ENCODE peak calls at places on chromosome 15, in eight cellular contexts. One of them, this sample, is unnamed.
A peak's percentile ranks its signal among the peaks of the same experiment; 100 is the strongest.

GRCh38 chr15:68668926-68669600 is 90.3 kb downstream of the CORO2B start:
- DNase-seq in fibroblast of lung: no peak
- DNase-seq in colonic mucosa: no peak
- DNase-seq in Panc1: no peak
- DNase-seq in astrocyte: no peak
- DNase-seq in psoas muscle: no peak
- DNase-seq in IMR-90: no peak
- DNase-seq in GM23248: no peak
- DNase-seq in this sample: no peak

GRCh38 chr15:85750319-85750806 is 44.4 kb downstream of the KLHL25 start:
- DNase-seq in colonic mucosa: peak; percentile 31
- DNase-seq in Panc1: no peak
- DNase-seq in GM23248: peak; percentile 65
- DNase-seq in astrocyte: peak; percentile 64
- DNase-seq in IMR-90: peak; percentile 8
- DNase-seq in fibroblast of lung: peak; percentile 43
- DNase-seq in psoas muscle: peak; percentile 84
- DNase-seq in this sample: no peak

GRCh38 chr15:68526269-68526668 is 52.5 kb upstream of the CORO2B start:
- DNase-seq in fibroblast of lung: peak; percentile 42
- DNase-seq in IMR-90: peak; percentile 72
- DNase-seq in colonic mucosa: no peak
- DNase-seq in GM23248: peak; percentile 89
- DNase-seq in Panc1: no peak
- DNase-seq in psoas muscle: no peak
- DNase-seq in astrocyte: peak; percentile 88
- DNase-seq in this sample: peak; percentile 53

GRCh38 chr15:25707656-25708365 is 155.3 kb downstream of the ATP10A start:
- DNase-seq in fibroblast of lung: no peak
- DNase-seq in colonic mucosa: no peak
- DNase-seq in astrocyte: no peak
- DNase-seq in Panc1: no peak
- DNase-seq in IMR-90: no peak
- DNase-seq in GM23248: no peak
- DNase-seq in psoas muscle: no peak
- DNase-seq in this sample: no peak

GRCh38 chr15:44738340-44738984 is 2.1 kb downstream of the TRIM69 start:
- DNase-seq in fibroblast of lung: peak; percentile 82
- DNase-seq in Panc1: no peak
- DNase-seq in psoas muscle: no peak
- DNase-seq in colonic mucosa: no peak
- DNase-seq in IMR-90: peak; percentile 65
- DNase-seq in GM23248: peak; percentile 60
- DNase-seq in astrocyte: peak; percentile 20
- DNase-seq in this sample: no peak

GRCh38 chr15:92395176-92395521 is 1.5 kb downstream of the ST8SIA2 start:
- DNase-seq in GM23248: no peak
- DNase-seq in Panc1: no peak
- DNase-seq in psoas muscle: no peak
- DNase-seq in fibroblast of lung: no peak
- DNase-seq in astrocyte: no peak
- DNase-seq in colonic mucosa: no peak
- DNase-seq in IMR-90: no peak
- DNase-seq in this sample: no peak

GRCh38 chr15:39934415-39935044 is 615 bp downstream of the EIF2AK4 start:
- DNase-seq in Panc1: no peak
- DNase-seq in GM23248: peak; percentile 55
- DNase-seq in IMR-90: no peak
- DNase-seq in fibroblast of lung: peak; percentile 43
- DNase-seq in colonic mucosa: peak; percentile 27
- DNase-seq in psoas muscle: no peak
- DNase-seq in astrocyte: peak; percentile 23
- DNase-seq in this sample: no peak

GRCh38 chr15:65323071-65323511 is 18.6 kb downstream of the RNU5B-1 start:
- DNase-seq in fibroblast of lung: peak; percentile 32
- DNase-seq in GM23248: no peak
- DNase-seq in colonic mucosa: no peak
- DNase-seq in psoas muscle: peak; percentile 46
- DNase-seq in astrocyte: peak; percentile 22
- DNase-seq in Panc1: no peak
- DNase-seq in IMR-90: peak; percentile 24
- DNase-seq in this sample: no peak

GRCh38 chr15:71654714-71655174 is 155.6 kb upstream of the NR2E3 start:
- DNase-seq in Panc1: no peak
- DNase-seq in fibroblast of lung: no peak
- DNase-seq in colonic mucosa: no peak
- DNase-seq in GM23248: peak; percentile 59
- DNase-seq in IMR-90: no peak
- DNase-seq in psoas muscle: no peak
- DNase-seq in astrocyte: no peak
- DNase-seq in this sample: no peak

GRCh38 chr15:57403007-57403406 is 26.7 kb downstream of the CGNL1 start:
- DNase-seq in colonic mucosa: no peak
- DNase-seq in astrocyte: no peak
- DNase-seq in IMR-90: no peak
- DNase-seq in psoas muscle: no peak
- DNase-seq in fibroblast of lung: no peak
- DNase-seq in GM23248: no peak
- DNase-seq in Panc1: no peak
- DNase-seq in this sample: no peak

GRCh38 chr15:87877114-87877810 is 379.3 kb downstream of the NTRK3 start:
- DNase-seq in colonic mucosa: no peak
- DNase-seq in GM23248: peak; percentile 11
- DNase-seq in psoas muscle: no peak
- DNase-seq in astrocyte: peak; percentile 93
- DNase-seq in IMR-90: peak; percentile 93
- DNase-seq in Panc1: no peak
- DNase-seq in fibroblast of lung: peak; percentile 42
- DNase-seq in this sample: no peak

GRCh38 chr15:93093765-93094164 is 4.8 kb upstream of the RGMA start:
- DNase-seq in colonic mucosa: no peak
- DNase-seq in IMR-90: no peak
- DNase-seq in Panc1: no peak
- DNase-seq in astrocyte: no peak
- DNase-seq in GM23248: no peak
- DNase-seq in fibroblast of lung: no peak
- DNase-seq in psoas muscle: no peak
- DNase-seq in this sample: no peak

GRCh38 chr15:52196891-52197290 is 5.7 kb upstream of the GNB5 start:
- DNase-seq in IMR-90: no peak
- DNase-seq in fibroblast of lung: no peak
- DNase-seq in Panc1: no peak
- DNase-seq in colonic mucosa: no peak
- DNase-seq in astrocyte: no peak
- DNase-seq in psoas muscle: no peak
- DNase-seq in GM23248: no peak
- DNase-seq in this sample: no peak

GRCh38 chr15:39586387-39587171 is 5.7 kb downstream of the THBS1 start:
- DNase-seq in Panc1: no peak
- DNase-seq in psoas muscle: no peak
- DNase-seq in GM23248: peak; percentile 93
- DNase-seq in IMR-90: peak; percentile 83
- DNase-seq in colonic mucosa: no peak
- DNase-seq in astrocyte: peak; percentile 76
- DNase-seq in fibroblast of lung: peak; percentile 70
- DNase-seq in this sample: peak; percentile 85

GRCh38 chr15:73632670-73633058 is 525 bp downstream of the NPTN start:
- DNase-seq in fibroblast of lung: no peak
- DNase-seq in astrocyte: no peak
- DNase-seq in GM23248: no peak
- DNase-seq in Panc1: no peak
- DNase-seq in colonic mucosa: no peak
- DNase-seq in IMR-90: no peak
- DNase-seq in psoas muscle: no peak
- DNase-seq in this sample: no peak

GRCh38 chr15:81400640-81401236 is 26.7 kb upstream of the TMC3 start:
- DNase-seq in psoas muscle: no peak
- DNase-seq in astrocyte: peak; percentile 39
- DNase-seq in IMR-90: peak; percentile 65
- DNase-seq in Panc1: peak; percentile 61
- DNase-seq in GM23248: peak; percentile 62
- DNase-seq in fibroblast of lung: peak; percentile 76
- DNase-seq in colonic mucosa: no peak
- DNase-seq in this sample: peak; percentile 7

GRCh38 chr15:51844747-51845426 is 15.4 kb downstream of the TMOD3 start:
- DNase-seq in fibroblast of lung: no peak
- DNase-seq in GM23248: peak; percentile 33
- DNase-seq in IMR-90: peak; percentile 36
- DNase-seq in astrocyte: no peak
- DNase-seq in colonic mucosa: no peak
- DNase-seq in Panc1: no peak
- DNase-seq in psoas muscle: no peak
- DNase-seq in this sample: no peak

GRCh38 chr15:52103217-52104207 is 9.1 kb downstream of the BCL2L10 start:
- DNase-seq in colonic mucosa: no peak
- DNase-seq in astrocyte: peak; percentile 97
- DNase-seq in Panc1: peak; percentile 84
- DNase-seq in IMR-90: peak; percentile 97
- DNase-seq in GM23248: peak; percentile 98
- DNase-seq in psoas muscle: no peak
- DNase-seq in fibroblast of lung: peak; percentile 95
- DNase-seq in this sample: peak; percentile 78

GRCh38 chr15:46394463-46394862 is 759.6 kb downstream of the SQOR start:
- DNase-seq in GM23248: no peak
- DNase-seq in Panc1: no peak
- DNase-seq in IMR-90: no peak
- DNase-seq in fibroblast of lung: no peak
- DNase-seq in psoas muscle: no peak
- DNase-seq in astrocyte: no peak
- DNase-seq in colonic mucosa: no peak
- DNase-seq in this sample: no peak

DNA sequence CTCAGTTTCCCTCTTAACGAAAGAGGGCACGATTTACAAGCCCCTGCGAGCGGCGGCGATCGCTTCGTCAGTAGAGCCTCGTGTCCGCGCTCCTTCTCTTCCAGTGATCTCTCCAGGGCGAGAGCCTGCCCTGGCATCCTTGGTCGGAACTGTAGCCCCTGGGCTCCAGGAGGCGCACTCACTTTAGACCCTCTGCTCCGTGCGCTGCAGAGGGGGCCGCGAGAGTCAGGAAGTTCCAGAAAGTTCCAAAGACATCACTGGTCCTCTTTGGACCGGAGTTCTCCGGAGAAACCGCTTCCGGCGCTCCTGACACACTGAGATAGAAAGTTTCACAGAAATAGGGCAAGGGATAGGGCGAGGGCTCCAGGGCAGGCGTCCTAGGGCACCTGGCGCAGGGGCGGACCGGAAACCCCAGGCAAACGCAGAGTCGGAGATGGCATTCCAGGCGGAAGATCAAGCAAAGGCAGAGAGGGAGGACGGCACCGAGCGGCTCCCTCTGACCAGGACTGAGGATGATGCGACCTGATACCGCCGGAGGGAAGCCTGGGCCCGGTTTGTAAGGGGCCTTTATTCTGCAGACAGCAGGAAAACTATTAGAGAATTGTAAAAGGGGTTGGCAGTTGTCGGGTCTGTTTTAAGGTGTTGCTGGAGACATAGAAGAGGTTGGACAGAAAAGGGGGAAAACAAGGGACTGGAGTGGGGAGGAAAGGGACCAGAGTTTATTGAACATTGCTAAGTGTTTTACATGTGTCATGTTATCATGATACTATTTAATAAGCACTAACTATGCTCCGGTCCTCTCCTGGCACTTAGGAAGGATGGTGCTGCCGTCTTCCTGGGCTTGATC is 1.3 kb upstream of the CPEB1 start:
- DNase-seq in fibroblast of lung: peak; percentile 16
- DNase-seq in IMR-90: no peak
- DNase-seq in astrocyte: no peak
- DNase-seq in GM23248: peak; percentile 33
- DNase-seq in Panc1: no peak
- DNase-seq in colonic mucosa: no peak
- DNase-seq in psoas muscle: no peak
- DNase-seq in this sample: no peak
- H3K4me3 ChIP-seq in fibroblast of lung: peak overlapping the region; percentile 17
- H3K4me3 ChIP-seq in IMR-90: peak overlapping the region; percentile 63
- H3K4me3 ChIP-seq in astrocyte: peak overlapping the region; percentile 24
- H3K4me3 ChIP-seq in GM23248: peak overlapping the region; percentile 68
- H3K4me3 ChIP-seq in Panc1: peak overlapping the region; percentile 57
- H3K4me3 ChIP-seq in colonic mucosa: peak overlapping the region; percentile 39
- H3K4me3 ChIP-seq in psoas muscle: peak overlapping the region; percentile 72
- H3K4me3 ChIP-seq in this sample: peak overlapping the region; percentile 39

DNA sequence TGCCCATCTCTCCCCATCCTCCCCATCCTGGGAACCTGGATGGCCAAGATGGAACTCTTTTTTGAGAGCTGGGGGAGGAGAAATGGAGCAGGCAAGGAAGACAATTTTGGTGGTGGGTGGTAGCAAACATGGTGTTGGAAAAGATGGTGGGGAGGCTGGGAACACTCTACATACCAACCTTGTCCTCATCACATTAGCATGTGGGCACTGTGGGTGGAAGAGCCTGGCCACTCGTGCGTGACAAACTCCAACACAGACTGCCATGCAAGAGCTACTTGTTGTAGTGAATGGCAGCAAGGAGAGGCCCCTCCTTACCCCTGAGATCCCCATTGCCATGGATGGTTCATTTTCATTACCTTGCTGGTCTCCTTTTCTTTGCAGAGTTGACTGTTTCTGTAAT is 262.6 kb downstream of the RPLP1 start:
- DNase-seq in psoas muscle: no peak
- DNase-seq in colonic mucosa: no peak
- DNase-seq in Panc1: no peak
- DNase-seq in astrocyte: no peak
- DNase-seq in IMR-90: no peak
- DNase-seq in GM23248: no peak
- DNase-seq in fibroblast of lung: no peak
- DNase-seq in this sample: no peak
- H3K4me3 ChIP-seq in psoas muscle: no peak overlapping the region
- H3K4me3 ChIP-seq in colonic mucosa: no peak overlapping the region
- H3K4me3 ChIP-seq in Panc1: no peak overlapping the region
- H3K4me3 ChIP-seq in astrocyte: no peak overlapping the region
- H3K4me3 ChIP-seq in IMR-90: no peak overlapping the region
- H3K4me3 ChIP-seq in GM23248: no peak overlapping the region
- H3K4me3 ChIP-seq in fibroblast of lung: no peak overlapping the region
- H3K4me3 ChIP-seq in this sample: no peak overlapping the region

DNA sequence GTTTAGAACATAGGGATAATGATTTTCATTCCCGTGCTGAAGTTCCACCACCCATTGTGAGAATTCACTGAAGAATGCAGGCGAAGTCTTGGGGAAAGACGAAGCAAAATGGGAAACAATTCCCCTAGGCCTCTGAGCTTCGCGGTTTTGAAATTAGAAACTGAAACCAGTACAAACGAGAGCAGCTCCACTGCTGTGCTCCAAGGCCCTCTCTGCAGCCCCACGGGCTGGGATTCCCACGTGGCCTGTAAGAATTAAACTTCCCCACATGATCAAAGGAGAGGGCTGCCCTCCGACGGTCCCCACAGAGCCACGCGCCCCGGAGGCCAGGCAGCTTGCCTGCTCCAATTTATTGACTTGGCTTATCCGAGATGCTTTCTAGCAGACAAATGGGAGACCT is 143.9 kb downstream of the GREM1 start:
- DNase-seq in Panc1: no peak
- DNase-seq in fibroblast of lung: peak; percentile 86
- DNase-seq in psoas muscle: peak; percentile 58
- DNase-seq in IMR-90: peak; percentile 73
- DNase-seq in colonic mucosa: peak; percentile 37
- DNase-seq in astrocyte: peak; percentile 77
- DNase-seq in GM23248: peak; percentile 88
- DNase-seq in this sample: peak; percentile 82
- H3K4me3 ChIP-seq in Panc1: no peak overlapping the region
- H3K4me3 ChIP-seq in fibroblast of lung: no peak overlapping the region
- H3K4me3 ChIP-seq in psoas muscle: peak overlapping the region; percentile 20
- H3K4me3 ChIP-seq in IMR-90: no peak overlapping the region
- H3K4me3 ChIP-seq in colonic mucosa: no peak overlapping the region
- H3K4me3 ChIP-seq in astrocyte: peak overlapping the region; percentile 25
- H3K4me3 ChIP-seq in GM23248: peak overlapping the region; percentile 46
- H3K4me3 ChIP-seq in this sample: peak overlapping the region; percentile 4

GRCh38 chr15:63380151-63380827 is 1.4 kb downstream of the CA12 start:
- DNase-seq in GM23248: peak; percentile 47
- DNase-seq in fibroblast of lung: no peak
- DNase-seq in psoas muscle: no peak
- DNase-seq in colonic mucosa: no peak
- DNase-seq in Panc1: no peak
- DNase-seq in astrocyte: peak; percentile 15
- DNase-seq in IMR-90: no peak
- DNase-seq in this sample: no peak
- H3K4me3 ChIP-seq in GM23248: peak overlapping the region; percentile 94
- H3K4me3 ChIP-seq in fibroblast of lung: peak overlapping the region; percentile 6
- H3K4me3 ChIP-seq in psoas muscle: no peak overlapping the region
- H3K4me3 ChIP-seq in colonic mucosa: peak overlapping the region; percentile 65
- H3K4me3 ChIP-seq in Panc1: no peak overlapping the region
- H3K4me3 ChIP-seq in astrocyte: peak overlapping the region; percentile 74
- H3K4me3 ChIP-seq in IMR-90: no peak overlapping the region
- H3K4me3 ChIP-seq in this sample: peak overlapping the region; percentile 64